ENCODE peak calls at places on chromosome 18, in five cellular contexts. S is NAMALWA; U is stimulated activated CD8-positive, alpha-beta memory T cell treated with anti-CD3 and anti-CD28 coated beads, Interleukin-15, amount 100 ng/mL, for 4 hours; M is brain microvascular endothelial cell; H is uterus. V is an unnamed sample.

GRCh38 chr18:21702602-21703001 is 2.0 kb downstream of the ABHD3 start:
- DNase-seq in S (no peak), U (no peak), M (no peak), H (no peak), V (no peak)

GRCh38 chr18:40035951-40036350 is 1919.1 kb upstream of the PIK3C3 start:
- DNase-seq in S (no peak), U (no peak), M (no peak), H (no peak), V (no peak)

GRCh38 chr18:36702398-36703010 is 126.3 kb downstream of the TPGS2 start:
- DNase-seq in S (no peak), U (no peak), M (no peak), H (no peak), V (peak)

GRCh38 chr18:48815581-48816324 is 135.0 kb downstream of the SMAD7 start:
- DNase-seq in S (no peak), U (no peak), M (peak), H (peak), V (peak)

GRCh38 chr18:62614499-62614898 is 91.7 kb downstream of the ZCCHC2 start:
- DNase-seq in S (no peak), U (no peak), M (no peak), H (no peak), V (no peak)

GRCh38 chr18:13725566-13726227 is 661 bp downstream of the FAM210A start:
- DNase-seq in S (no peak), U (no peak), M (no peak), H (no peak), V (no peak)

GRCh38 chr18:12307871-12308385 is at the start of gene TUBB6:
- DNase-seq in S (no peak), U (no peak), M (peak), H (peak), V (peak)

GRCh38 chr18:48670751-48671560 is 132.1 kb downstream of the CTIF start:
- DNase-seq in S (no peak), U (no peak), M (no peak), H (no peak), V (no peak)

GRCh38 chr18:7980136-7980535 is 413.0 kb downstream of the PTPRM start:
- DNase-seq in S (peak), U (no peak), M (no peak), H (no peak), V (no peak)

GRCh38 chr18:21230436-21230835 is 11.6 kb upstream of the GREB1L start:
- DNase-seq in S (no peak), U (no peak), M (no peak), H (no peak), V (no peak)

GRCh38 chr18:48134609-48135008 is 204.2 kb upstream of the SMAD2 start:
- DNase-seq in S (no peak), U (no peak), M (no peak), H (no peak), V (no peak)